ENCODE peak calls at places on chromosomes 13 and 19, in four cellular contexts. D is transverse colon, H is body of pancreas, U is sigmoid colon. Y is an unnamed sample.

GRCh38 chr13:99176309-99177276 is 24.1 kb upstream of the UBAC2 start:
- DNase-seq in D (peak), H (peak), U (peak), Y (peak)

GRCh38 chr13:113562866-113563265 is 21.7 kb upstream of the TFDP1 start:
- DNase-seq in D (no peak), H (no peak), U (no peak), Y (no peak)

GRCh38 chr13:59038824-59039223 is 1124.9 kb downstream of the DIAPH3 start:
- DNase-seq in D (no peak), H (no peak), U (no peak), Y (no peak)

GRCh38 chr19:48632692-48633147 is 4.5 kb downstream of the DBP start:
- DNase-seq in D (no peak), H (no peak), U (no peak), Y (peak)

GRCh38 chr13:33918199-33918932 is 100.4 kb downstream of the RFC3 start:
- DNase-seq in D (no peak), H (no peak), U (no peak), Y (peak)

GRCh38 chr13:112444416-112445399 is 68.6 kb downstream of the SPACA7 start:
- DNase-seq in D (no peak), H (no peak), U (peak), Y (peak)

GRCh38 chr13:99162543-99162942 is 38.1 kb upstream of the UBAC2 start:
- DNase-seq in D (no peak), H (no peak), U (no peak), Y (no peak)

GRCh38 chr13:113723400-113724015 is 35.5 kb upstream of the TMEM255B start:
- DNase-seq in D (no peak), H (no peak), U (no peak), Y (no peak)

GRCh38 chr19:7254590-7254989 is 39.6 kb downstream of the INSR start:
- DNase-seq in D (no peak), H (peak), U (no peak), Y (no peak)

GRCh38 chr13:40666905-40667621 is 622 bp upstream of the FOXO1 start:
- DNase-seq in D (peak), H (peak), U (peak), Y (peak)

GRCh38 chr19:37683520-37683919 is 28.3 kb upstream of the ZFP30 start:
- DNase-seq in D (no peak), H (no peak), U (no peak), Y (no peak)

GRCh38 chr19:16369306-16369663 is 44.7 kb downstream of the KLF2 start:
- DNase-seq in D (no peak), H (no peak), U (peak), Y (no peak)

GRCh38 chr19:40139533-40140287 is 49.0 kb upstream of the ZNF780A start:
- DNase-seq in D (no peak), H (no peak), U (no peak), Y (peak)

GRCh38 chr13:98022210-98022609 is 68.7 kb downstream of the IPO5 start:
- DNase-seq in D (no peak), H (no peak), U (no peak), Y (peak)

GRCh38 chr13:46100191-46100877 is 4.5 kb downstream of the CPB2 start:
- DNase-seq in D (no peak), H (no peak), U (no peak), Y (no peak)

GRCh38 chr13:80084086-80084676 is 256.7 kb downstream of the SPRY2 start:
- DNase-seq in D (no peak), H (no peak), U (no peak), Y (no peak)

GRCh38 chr19:10290876-10291553 is 1.3 kb downstream of the ICAM5 start:
- DNase-seq in D (peak), H (peak), U (no peak), Y (no peak)

GRCh38 chr19:56118666-56119584 is 2.2 kb downstream of the ZNF787 start:
- DNase-seq in D (no peak), H (peak), U (no peak), Y (no peak)

GRCh38 chr13:40141859-40142555 is 486.5 kb downstream of the COG6 start:
- DNase-seq in D (no peak), H (no peak), U (no peak), Y (no peak)

GRCh38 chr19:55526216-55527196 is 10.4 kb downstream of the SBK2 start:
- DNase-seq in D (peak), H (peak), U (no peak), Y (peak)

GRCh38 chr13:37225414-37226047 is 120.1 kb upstream of the CSNK1A1L start:
- DNase-seq in D (no peak), H (no peak), U (no peak), Y (no peak)

GRCh38 chr13:50127726-50128291 is 112.6 kb downstream of the KCNRG start:
- DNase-seq in D (no peak), H (no peak), U (no peak), Y (peak)

GRCh38 chr13:76634431-76635191 is 251.6 kb downstream of the KCTD12 start:
- DNase-seq in D (no peak), H (no peak), U (no peak), Y (no peak)

GRCh38 chr19:54633401-54633800 is 3.1 kb downstream of the LILRB1 start:
- DNase-seq in D (no peak), H (no peak), U (no peak), Y (no peak)

GRCh38 chr19:4504297-4504701 is 14.0 kb downstream of the PLIN4 start:
- DNase-seq in D (no peak), H (no peak), U (peak), Y (no peak)

GRCh38 chr19:32570081-32570785 is 10.8 kb upstream of the PDCD5 start:
- DNase-seq in D (peak), H (peak), U (peak), Y (peak)

GRCh38 chr13:79825959-79826358 is 345.0 kb downstream of the NDFIP2 start:
- DNase-seq in D (no peak), H (no peak), U (no peak), Y (no peak)

GRCh38 chr13:34201050-34201913 is 383.3 kb downstream of the RFC3 start:
- DNase-seq in D (no peak), H (no peak), U (no peak), Y (no peak)

GRCh38 chr19:48194041-48194871 is 23.8 kb downstream of the ZSWIM9 start:
- DNase-seq in D (no peak), H (peak), U (no peak), Y (peak)

GRCh38 chr13:28137556-28137955 is 789 bp upstream of the PAN3 start:
- DNase-seq in D (no peak), H (no peak), U (no peak), Y (peak)

GRCh38 chr19:35240322-35240721 is 8.5 kb upstream of the LSR start:
- DNase-seq in D (peak), H (no peak), U (no peak), Y (no peak)

GRCh38 chr19:11418518-11419506 is at the start of gene RGL3:
- DNase-seq in D (peak), H (peak), U (no peak), Y (no peak)

GRCh38 chr13:61370520-61370919 is 45.1 kb downstream of the PCDH20 start:
- DNase-seq in D (no peak), H (no peak), U (no peak), Y (no peak)

GRCh38 chr13:53743906-53744305 is 715.3 kb downstream of the OLFM4 start:
- DNase-seq in D (no peak), H (no peak), U (no peak), Y (no peak)

GRCh38 chr13:73984949-73985691 is 149.1 kb downstream of the KLF12 start:
- DNase-seq in D (no peak), H (no peak), U (no peak), Y (no peak)

GRCh38 chr13:31946091-31946770 is 85.3 kb upstream of the FRY start:
- DNase-seq in D (no peak), H (no peak), U (no peak), Y (no peak)

GRCh38 chr19:37227996-37228395 is 10.0 kb downstream of the ZNF383 start:
- DNase-seq in D (no peak), H (peak), U (no peak), Y (no peak)

GRCh38 chr19:58473775-58474174 is 2.4 kb upstream of the ZNF446 start:
- DNase-seq in D (no peak), H (no peak), U (no peak), Y (no peak)
- TF ChIP-seq POLR2A in D (no peak), H (no peak), U (no peak), Y (no peak)

DNA sequence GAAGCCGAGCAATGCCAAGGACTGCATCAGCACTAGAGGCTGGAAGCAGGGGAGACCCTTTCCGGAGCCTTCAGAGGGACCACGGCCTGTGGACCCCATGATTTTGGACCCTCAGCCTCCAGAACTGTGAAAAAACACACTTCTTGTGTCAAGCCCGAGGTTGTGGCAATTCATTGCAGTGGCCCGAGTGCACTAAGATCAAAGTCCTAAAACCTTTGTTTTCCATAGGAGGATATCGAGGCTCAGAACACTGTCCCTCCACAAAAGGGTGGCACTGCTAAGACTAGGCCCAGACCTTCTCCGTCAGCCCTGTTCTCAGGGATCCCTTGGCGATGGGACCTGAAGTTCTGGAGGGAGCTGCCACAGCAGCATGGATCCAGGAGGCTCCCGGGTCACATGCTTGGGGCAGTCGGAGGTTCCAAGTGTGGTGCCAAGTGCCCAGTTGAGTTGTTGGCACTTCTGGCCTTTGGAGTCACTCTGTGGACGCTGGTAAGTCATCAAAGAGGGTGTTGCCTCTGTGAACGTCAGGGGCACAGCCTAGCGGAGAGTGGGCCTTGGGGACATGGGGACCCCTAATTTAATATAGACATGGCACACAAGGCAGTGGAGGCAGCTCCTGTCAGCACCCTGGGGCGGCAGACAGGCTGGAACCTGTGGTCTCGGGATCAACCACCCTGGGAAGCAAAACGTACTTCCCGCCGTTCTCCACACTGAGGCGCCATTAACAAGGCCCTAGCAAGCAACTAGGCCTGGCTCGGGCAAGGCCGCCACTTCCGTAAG is 199.2 kb downstream of the COL4A1 start:
- DNase-seq in D (no peak), H (no peak), U (no peak), Y (no peak)
- TF ChIP-seq CTCF in D (no peak), H (no peak), U (no peak), Y (peak)

DNA sequence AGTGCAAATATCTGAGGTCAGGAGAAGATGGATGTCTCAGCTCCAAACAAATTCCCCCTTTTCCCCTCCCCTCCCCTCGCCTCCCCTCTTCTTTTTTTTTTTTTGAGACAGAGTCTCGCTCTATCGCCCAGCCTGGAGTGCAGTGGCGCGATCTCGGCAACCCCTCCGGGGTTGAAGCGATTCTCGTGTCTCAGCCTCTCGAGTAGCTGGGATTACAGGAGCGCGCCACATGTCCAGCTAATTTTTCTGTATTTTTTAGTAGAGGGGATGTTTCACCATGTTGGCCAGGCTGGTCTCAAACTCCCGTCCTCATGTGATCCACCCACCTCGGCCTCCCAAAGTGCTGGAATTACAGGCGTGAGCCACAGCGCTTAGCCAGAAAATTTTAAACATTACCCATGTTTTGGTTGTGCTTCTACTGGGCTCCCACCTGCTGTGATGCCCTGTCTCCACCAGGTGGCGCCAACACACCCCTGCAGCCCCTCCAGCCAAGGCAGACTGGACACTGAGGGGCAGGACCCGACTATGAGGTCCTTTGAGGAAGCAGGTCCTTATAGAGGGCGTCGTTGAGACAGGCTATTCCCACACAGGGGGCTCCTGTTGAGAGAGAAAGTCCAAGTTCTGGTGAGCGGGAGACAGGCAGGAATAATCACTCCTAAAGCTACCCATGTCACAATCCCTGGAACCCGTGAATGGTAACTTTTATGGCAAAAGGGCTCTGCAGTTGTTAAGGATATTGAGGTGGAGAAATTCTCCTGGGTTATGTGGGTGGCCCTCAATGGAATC is 6.3 kb downstream of the ERICH4 start:
- DNase-seq in D (peak), H (peak), U (peak), Y (peak)
- H3K4me3 ChIP-seq in D (no peak), H (no peak), U (peak), Y (no peak)

GRCh38 chr19:44909775-44910174 is 4.2 kb downstream of the APOE start:
- DNase-seq in D (no peak), H (no peak), U (no peak), Y (peak)
- TF ChIP-seq POLR2A in D (no peak), H (no peak), U (no peak), Y (no peak)

GRCh38 chr19:30785728-30786127 is 413.5 kb downstream of the ZNF536 start:
- DNase-seq in D (no peak), H (no peak), U (no peak), Y (no peak)
- TF ChIP-seq CTCF in D (no peak), H (no peak), U (no peak), Y (peak)

GRCh38 chr13:43805071-43805468 is 18.3 kb upstream of the ENOX1 start:
- DNase-seq in D (no peak), H (no peak), U (no peak), Y (no peak)

GRCh38 chr13:43800828-43801227 is 14.1 kb upstream of the ENOX1 start:
- DNase-seq in D (no peak), H (no peak), U (no peak), Y (no peak)

GRCh38 chr13:43802511-43802910 is 15.7 kb upstream of the ENOX1 start:
- DNase-seq in D (no peak), H (no peak), U (no peak), Y (no peak)

GRCh38 chr13:43805681-43806128 is 18.9 kb upstream of the ENOX1 start:
- DNase-seq in D (no peak), H (no peak), U (no peak), Y (no peak)

GRCh38 chr13:43804461-43805070 is 17.8 kb upstream of the ENOX1 start:
- DNase-seq in D (no peak), H (peak), U (no peak), Y (no peak)
- H3K4me3 ChIP-seq in D (no peak), H (no peak), U (peak), Y (no peak)

DNA sequence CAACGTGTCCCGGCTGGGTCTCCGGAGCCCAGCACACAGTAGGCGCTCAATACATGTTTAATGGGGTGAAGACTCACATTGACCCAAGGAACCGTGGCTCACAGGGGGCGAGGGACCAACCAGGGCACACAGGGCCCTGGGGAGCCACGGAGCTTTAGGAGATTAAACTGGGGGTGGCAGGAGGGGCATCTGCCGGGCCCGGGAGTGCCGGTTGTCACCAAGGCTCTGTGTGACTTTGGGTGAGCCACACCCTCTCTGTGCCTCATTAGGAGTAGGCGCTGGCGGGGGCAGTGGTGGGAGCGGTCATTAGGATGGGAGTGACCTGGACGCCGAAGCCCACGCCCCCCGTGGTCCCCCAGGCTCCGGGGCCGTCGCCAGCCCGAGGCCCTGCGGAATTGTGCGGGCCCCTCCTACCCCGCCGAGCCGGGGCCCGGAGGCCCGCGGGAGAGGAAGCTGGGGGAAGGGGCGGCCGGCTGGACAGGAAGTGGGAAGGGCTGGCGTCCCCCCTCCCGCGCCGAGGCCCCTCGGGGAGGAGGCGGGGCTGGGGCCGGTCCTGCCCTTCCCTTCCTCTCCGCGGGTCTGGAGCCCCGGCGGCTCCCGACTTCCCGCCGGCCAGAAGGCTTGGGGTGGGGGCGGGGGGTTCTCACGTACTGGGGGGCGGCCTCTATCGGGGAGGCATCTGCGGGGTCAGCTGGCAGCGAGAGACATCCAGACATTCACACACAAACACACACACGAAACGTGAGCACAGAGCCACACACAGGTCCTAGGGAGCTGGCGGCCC is 1.8 kb upstream of the SSBP4 start:
- DNase-seq in D (peak), H (peak), U (peak), Y (peak)
- TF ChIP-seq POLR2A in D (no peak), H (no peak), U (no peak), Y (no peak)

GRCh38 chr13:85812282-85812681 is 13.1 kb upstream of the SLITRK6 start:
- DNase-seq in D (no peak), H (no peak), U (no peak), Y (no peak)

GRCh38 chr13:85806553-85807175 is 7.4 kb upstream of the SLITRK6 start:
- DNase-seq in D (no peak), H (no peak), U (no peak), Y (no peak)
- TF ChIP-seq CTCF in D (peak), H (peak), U (peak), Y (peak)

GRCh38 chr13:96091932-96092253 is 2.0 kb downstream of the HS6ST3 start:
- DNase-seq in D (no peak), H (no peak), U (no peak), Y (no peak)
- H3K4me3 ChIP-seq in D (no peak), H (no peak), U (no peak), Y (no peak)

DNA sequence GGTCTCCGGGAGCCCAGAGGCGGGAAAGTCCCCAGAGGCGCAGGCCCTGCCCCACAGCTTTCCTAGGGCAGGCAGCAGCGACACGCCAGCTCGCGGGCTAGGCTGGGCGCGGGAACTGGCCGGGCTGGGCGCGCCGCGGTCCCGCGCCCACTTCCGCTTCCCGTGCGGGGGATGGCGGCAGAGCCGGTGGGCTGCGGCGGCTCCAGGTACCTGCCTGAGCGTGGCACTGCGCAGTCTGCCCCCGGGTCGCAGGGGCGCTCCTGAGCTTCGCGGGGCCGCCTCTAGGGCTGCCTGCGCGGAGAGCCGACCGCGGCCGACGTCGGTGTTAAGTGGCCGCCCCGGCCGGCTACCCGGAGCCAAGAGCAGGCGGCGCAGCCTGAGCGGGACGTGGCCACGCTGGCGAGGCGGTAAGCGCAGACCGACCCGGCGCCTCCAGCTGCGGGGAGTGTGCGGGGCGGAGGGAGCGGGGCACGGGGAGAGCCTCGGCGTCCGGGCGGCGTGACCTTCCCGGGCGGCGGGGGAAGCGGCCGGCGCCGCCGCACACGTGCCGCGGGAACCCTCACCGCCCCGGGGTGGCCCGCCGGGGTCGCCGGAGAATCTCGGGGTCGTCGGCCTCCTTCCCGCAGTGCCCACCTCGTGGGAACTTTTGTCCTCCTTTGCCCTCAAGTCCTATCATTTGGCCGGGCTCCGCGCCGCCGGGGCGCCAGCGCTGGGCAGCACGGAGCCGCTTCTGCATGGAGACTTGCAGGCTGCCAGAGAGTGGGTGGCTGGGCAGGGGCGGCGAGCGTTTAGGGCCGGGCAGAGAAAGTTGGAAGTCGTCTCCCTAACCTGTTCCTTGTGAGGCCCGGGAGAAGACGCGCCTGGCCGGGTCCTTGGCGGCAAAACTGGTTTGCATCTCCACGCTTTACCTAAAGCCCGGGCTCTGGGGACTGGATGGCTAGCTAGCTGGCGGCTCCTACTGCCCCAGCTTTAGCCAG is 31.4 kb upstream of the MPHOSPH8 start:
- DNase-seq in D (peak), H (peak), U (no peak), Y (no peak)
- TF ChIP-seq POLR2A in D (no peak), H (peak), U (no peak), Y (no peak)